ENCODE peak calls at places on chromosomes 7 and 10, in eight cellular contexts. One of them, this sample, is unnamed.

GRCh38 chr10:7953447-7953846 is 101.0 kb upstream of the GATA3 start:
- DNase-seq in mesendoderm: no peak
- DNase-seq in mammary epithelial cell: no peak
- DNase-seq in neuronal stem cell: no peak
- DNase-seq in HepG2: peak; percentile 10
- DNase-seq in fibroblast of lung: no peak
- DNase-seq in mesenchymal stem cell: no peak
- DNase-seq in K562: no peak
- DNase-seq in this sample: no peak

GRCh38 chr7:149733131-149733531 is 40.3 kb downstream of the ZNF467 start:
- DNase-seq in mesendoderm: no peak
- DNase-seq in mammary epithelial cell: no peak
- DNase-seq in neuronal stem cell: no peak
- DNase-seq in HepG2: no peak
- DNase-seq in fibroblast of lung: no peak
- DNase-seq in mesenchymal stem cell: no peak
- DNase-seq in K562: no peak
- DNase-seq in this sample: no peak

GRCh38 chr10:126256864-126257263 is 131.4 kb downstream of the ADAM12 start:
- DNase-seq in mesendoderm: no peak
- DNase-seq in mammary epithelial cell: no peak
- DNase-seq in neuronal stem cell: no peak
- DNase-seq in HepG2: no peak
- DNase-seq in fibroblast of lung: no peak
- DNase-seq in mesenchymal stem cell: no peak
- DNase-seq in K562: no peak
- DNase-seq in this sample: no peak

GRCh38 chr7:52811537-52811936 is 223.9 kb upstream of the POM121L12 start:
- DNase-seq in mesendoderm: no peak
- DNase-seq in mammary epithelial cell: no peak
- DNase-seq in neuronal stem cell: no peak
- DNase-seq in HepG2: no peak
- DNase-seq in fibroblast of lung: no peak
- DNase-seq in mesenchymal stem cell: no peak
- DNase-seq in K562: no peak
- DNase-seq in this sample: no peak

GRCh38 chr7:131109757-131110293 is 217.9 kb upstream of the MKLN1 start:
- DNase-seq in mesendoderm: peak; percentile 89
- DNase-seq in mammary epithelial cell: peak; percentile 76
- DNase-seq in neuronal stem cell: peak; percentile 68
- DNase-seq in HepG2: peak; percentile 59
- DNase-seq in fibroblast of lung: peak; percentile 80
- DNase-seq in mesenchymal stem cell: peak; percentile 91
- DNase-seq in K562: peak; percentile 93
- DNase-seq in this sample: peak; percentile 77

GRCh38 chr10:88991161-88991899 is 732 bp downstream of the FAS start:
- DNase-seq in mesendoderm: peak; percentile 39
- DNase-seq in mammary epithelial cell: peak; percentile 83
- DNase-seq in neuronal stem cell: peak; percentile 53
- DNase-seq in HepG2: peak; percentile 54
- DNase-seq in fibroblast of lung: peak; percentile 76
- DNase-seq in mesenchymal stem cell: peak; percentile 83
- DNase-seq in K562: peak; percentile 34
- DNase-seq in this sample: peak; percentile 61

GRCh38 chr7:124459101-124460052 is 306.2 kb downstream of the GPR37 start:
- DNase-seq in mesendoderm: no peak
- DNase-seq in mammary epithelial cell: no peak
- DNase-seq in neuronal stem cell: no peak
- DNase-seq in HepG2: peak; percentile 21
- DNase-seq in fibroblast of lung: peak; percentile 45
- DNase-seq in mesenchymal stem cell: peak; percentile 90
- DNase-seq in K562: no peak
- DNase-seq in this sample: no peak

GRCh38 chr7:152571031-152571430 is 104.9 kb downstream of the XRCC2 start:
- DNase-seq in mesendoderm: no peak
- DNase-seq in mammary epithelial cell: no peak
- DNase-seq in neuronal stem cell: no peak
- DNase-seq in HepG2: no peak
- DNase-seq in fibroblast of lung: no peak
- DNase-seq in mesenchymal stem cell: no peak
- DNase-seq in K562: no peak
- DNase-seq in this sample: no peak

GRCh38 chr7:102097601-102098161 is 189.0 kb upstream of the SH2B2 start:
- DNase-seq in mesendoderm: no peak
- DNase-seq in mammary epithelial cell: no peak
- DNase-seq in neuronal stem cell: peak; percentile 86
- DNase-seq in HepG2: no peak
- DNase-seq in fibroblast of lung: no peak
- DNase-seq in mesenchymal stem cell: no peak
- DNase-seq in K562: no peak
- DNase-seq in this sample: peak; percentile 40

GRCh38 chr7:151381333-151382078 is 28.3 kb downstream of the WDR86 start:
- DNase-seq in mesendoderm: peak; percentile 53
- DNase-seq in mammary epithelial cell: no peak
- DNase-seq in neuronal stem cell: no peak
- DNase-seq in HepG2: no peak
- DNase-seq in fibroblast of lung: no peak
- DNase-seq in mesenchymal stem cell: no peak
- DNase-seq in K562: no peak
- DNase-seq in this sample: no peak

GRCh38 chr10:73780966-73781365 is 882 bp upstream of the CHCHD1 start:
- DNase-seq in mesendoderm: no peak
- DNase-seq in mammary epithelial cell: no peak
- DNase-seq in neuronal stem cell: no peak
- DNase-seq in HepG2: no peak
- DNase-seq in fibroblast of lung: no peak
- DNase-seq in mesenchymal stem cell: peak; percentile 13
- DNase-seq in K562: peak; percentile 13
- DNase-seq in this sample: peak; percentile 50

GRCh38 chr10:50497758-50498157 is 126.0 kb downstream of the SGMS1 start:
- DNase-seq in mesendoderm: no peak
- DNase-seq in mammary epithelial cell: peak; percentile 84
- DNase-seq in neuronal stem cell: no peak
- DNase-seq in HepG2: peak; percentile 21
- DNase-seq in fibroblast of lung: peak; percentile 86
- DNase-seq in mesenchymal stem cell: peak; percentile 25
- DNase-seq in K562: peak; percentile 23
- DNase-seq in this sample: peak; percentile 72

GRCh38 chr7:151088019-151088855 is 2.0 kb downstream of the AGAP3 start:
- DNase-seq in mesendoderm: no peak
- DNase-seq in mammary epithelial cell: peak; percentile 23
- DNase-seq in neuronal stem cell: no peak
- DNase-seq in HepG2: no peak
- DNase-seq in fibroblast of lung: peak; percentile 42
- DNase-seq in mesenchymal stem cell: peak; percentile 49
- DNase-seq in K562: no peak
- DNase-seq in this sample: peak; percentile 20

GRCh38 chr7:44631458-44632115 is 25.2 kb downstream of the OGDH start:
- DNase-seq in mesendoderm: no peak
- DNase-seq in mammary epithelial cell: no peak
- DNase-seq in neuronal stem cell: no peak
- DNase-seq in HepG2: no peak
- DNase-seq in fibroblast of lung: peak; percentile 31
- DNase-seq in mesenchymal stem cell: peak; percentile 75
- DNase-seq in K562: no peak
- DNase-seq in this sample: no peak

GRCh38 chr7:36565792-36566356 is 158.4 kb downstream of the AOAH start:
- DNase-seq in mesendoderm: no peak
- DNase-seq in mammary epithelial cell: no peak
- DNase-seq in neuronal stem cell: no peak
- DNase-seq in HepG2: no peak
- DNase-seq in fibroblast of lung: no peak
- DNase-seq in mesenchymal stem cell: no peak
- DNase-seq in K562: no peak
- DNase-seq in this sample: no peak

GRCh38 chr10:127293640-127294039 is 97.2 kb upstream of the INSYN2A start:
- DNase-seq in mesendoderm: no peak
- DNase-seq in mammary epithelial cell: peak; percentile 16
- DNase-seq in neuronal stem cell: no peak
- DNase-seq in HepG2: no peak
- DNase-seq in fibroblast of lung: no peak
- DNase-seq in mesenchymal stem cell: no peak
- DNase-seq in K562: no peak
- DNase-seq in this sample: no peak

GRCh38 chr10:123665371-123666286 is 526 bp upstream of the GPR26 start:
- DNase-seq in mesendoderm: no peak
- DNase-seq in mammary epithelial cell: no peak
- DNase-seq in neuronal stem cell: no peak
- DNase-seq in HepG2: no peak
- DNase-seq in fibroblast of lung: no peak
- DNase-seq in mesenchymal stem cell: no peak
- DNase-seq in K562: no peak
- DNase-seq in this sample: no peak

GRCh38 chr10:48604039-48604407 is 850 bp downstream of the ARHGAP22 start:
- DNase-seq in mesendoderm: no peak
- DNase-seq in mammary epithelial cell: no peak
- DNase-seq in neuronal stem cell: no peak
- DNase-seq in HepG2: no peak
- DNase-seq in fibroblast of lung: no peak
- DNase-seq in mesenchymal stem cell: peak; percentile 32
- DNase-seq in K562: no peak
- DNase-seq in this sample: no peak

GRCh38 chr7:140230517-140230861 is 53.7 kb upstream of the KDM7A start:
- DNase-seq in mesendoderm: no peak
- DNase-seq in mammary epithelial cell: no peak
- DNase-seq in neuronal stem cell: peak; percentile 4
- DNase-seq in HepG2: peak; percentile 35
- DNase-seq in fibroblast of lung: no peak
- DNase-seq in mesenchymal stem cell: no peak
- DNase-seq in K562: no peak
- DNase-seq in this sample: no peak
- H3K9ac ChIP-seq in mesendoderm: peak overlapping the region; percentile 0
- H3K9ac ChIP-seq in mammary epithelial cell: no peak overlapping the region
- H3K9ac ChIP-seq in neuronal stem cell: peak overlapping the region; percentile 79
- H3K9ac ChIP-seq in HepG2: peak overlapping the region; percentile 89
- H3K9ac ChIP-seq in fibroblast of lung: no peak overlapping the region
- H3K9ac ChIP-seq in mesenchymal stem cell: peak overlapping the region; percentile 81
- H3K9ac ChIP-seq in K562: peak overlapping the region; percentile 74
- H3K9ac ChIP-seq in this sample: no peak overlapping the region

GRCh38 chr7:4702961-4703512 is 20.9 kb downstream of the FOXK1 start:
- DNase-seq in mesendoderm: peak; percentile 69
- DNase-seq in mammary epithelial cell: no peak
- DNase-seq in neuronal stem cell: no peak
- DNase-seq in HepG2: no peak
- DNase-seq in fibroblast of lung: no peak
- DNase-seq in mesenchymal stem cell: peak; percentile 66
- DNase-seq in K562: no peak
- DNase-seq in this sample: no peak
- H3K4me1 ChIP-seq in mesendoderm: peaks cover 14% of the 10 kb centered on the region
- H3K4me1 ChIP-seq in mammary epithelial cell: no peaks in the 10 kb centered on the region
- H3K4me1 ChIP-seq in neuronal stem cell: peaks cover 20% of the 10 kb centered on the region
- H3K4me1 ChIP-seq in HepG2: peaks cover 32% of the 10 kb centered on the region
- H3K4me1 ChIP-seq in fibroblast of lung: no peaks in the 10 kb centered on the region
- H3K4me1 ChIP-seq in mesenchymal stem cell: peaks cover 38% of the 10 kb centered on the region
- H3K4me1 ChIP-seq in K562: peaks cover 5% of the 10 kb centered on the region
- H3K4me1 ChIP-seq in this sample: no peaks in the 10 kb centered on the region

GRCh38 chr7:1513657-1514095 is 9.5 kb upstream of the INTS1 start:
- DNase-seq in mesendoderm: no peak
- DNase-seq in mammary epithelial cell: no peak
- DNase-seq in neuronal stem cell: no peak
- DNase-seq in HepG2: no peak
- DNase-seq in fibroblast of lung: peak; percentile 28
- DNase-seq in mesenchymal stem cell: no peak
- DNase-seq in K562: no peak
- DNase-seq in this sample: no peak

GRCh38 chr7:1510780-1511154 is 6.6 kb upstream of the INTS1 start:
- DNase-seq in mesendoderm: no peak
- DNase-seq in mammary epithelial cell: no peak
- DNase-seq in neuronal stem cell: no peak
- DNase-seq in HepG2: no peak
- DNase-seq in fibroblast of lung: no peak
- DNase-seq in mesenchymal stem cell: no peak
- DNase-seq in K562: no peak
- DNase-seq in this sample: no peak

GRCh38 chr7:1514407-1514806 is 10.2 kb upstream of the INTS1 start:
- DNase-seq in mesendoderm: no peak
- DNase-seq in mammary epithelial cell: no peak
- DNase-seq in neuronal stem cell: no peak
- DNase-seq in HepG2: no peak
- DNase-seq in fibroblast of lung: no peak
- DNase-seq in mesenchymal stem cell: no peak
- DNase-seq in K562: no peak
- DNase-seq in this sample: no peak

GRCh38 chr7:1512781-1513656 is 8.8 kb upstream of the INTS1 start:
- DNase-seq in mesendoderm: no peak
- DNase-seq in mammary epithelial cell: peak; percentile 90
- DNase-seq in neuronal stem cell: no peak
- DNase-seq in HepG2: no peak
- DNase-seq in fibroblast of lung: peak; percentile 85
- DNase-seq in mesenchymal stem cell: peak; percentile 79
- DNase-seq in K562: peak; percentile 57
- DNase-seq in this sample: peak; percentile 92

DNA sequence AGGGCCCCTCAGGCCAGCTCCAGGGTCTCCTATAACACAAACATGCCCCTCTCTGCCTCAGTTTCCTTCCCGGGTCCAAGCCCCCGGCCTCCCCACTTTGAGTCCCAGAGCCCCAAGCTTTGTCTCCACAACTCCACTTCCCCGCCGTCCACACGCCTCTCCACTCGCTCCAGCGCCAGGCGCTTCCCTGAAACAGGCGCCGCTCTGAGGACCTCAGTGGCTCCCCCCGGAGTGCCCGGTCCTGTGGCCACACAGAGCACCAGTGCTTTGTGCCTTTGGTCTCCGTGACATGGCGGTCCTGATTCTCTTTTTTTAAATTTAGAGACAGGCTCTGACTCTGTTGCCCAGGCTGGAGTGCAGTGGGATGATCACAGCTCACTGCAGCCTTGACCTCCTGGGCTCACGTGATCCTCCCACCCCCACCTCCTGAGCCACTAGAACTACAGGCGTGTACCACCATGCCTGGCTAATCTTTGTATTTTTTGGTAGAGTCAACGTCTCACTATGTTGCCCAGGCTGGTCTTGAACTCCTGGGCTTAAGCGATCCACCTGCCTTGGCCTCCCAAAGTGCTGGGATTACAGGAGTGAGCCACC is 7.7 kb upstream of the INTS1 start:
- DNase-seq in mesendoderm: no peak
- DNase-seq in mammary epithelial cell: no peak
- DNase-seq in neuronal stem cell: no peak
- DNase-seq in HepG2: no peak
- DNase-seq in fibroblast of lung: no peak
- DNase-seq in mesenchymal stem cell: no peak
- DNase-seq in K562: no peak
- DNase-seq in this sample: no peak
- H3K9ac ChIP-seq in mesendoderm: no peak overlapping the region
- H3K9ac ChIP-seq in mammary epithelial cell: no peak overlapping the region
- H3K9ac ChIP-seq in neuronal stem cell: no peak overlapping the region
- H3K9ac ChIP-seq in HepG2: no peak overlapping the region
- H3K9ac ChIP-seq in fibroblast of lung: no peak overlapping the region
- H3K9ac ChIP-seq in mesenchymal stem cell: no peak overlapping the region
- H3K9ac ChIP-seq in K562: peak overlapping the region; percentile 58
- H3K9ac ChIP-seq in this sample: no peak overlapping the region

GRCh38 chr7:105675873-105676484 is 94.7 kb upstream of the EFCAB10 start:
- DNase-seq in mesendoderm: no peak
- DNase-seq in mammary epithelial cell: no peak
- DNase-seq in neuronal stem cell: no peak
- DNase-seq in HepG2: no peak
- DNase-seq in fibroblast of lung: no peak
- DNase-seq in mesenchymal stem cell: no peak
- DNase-seq in K562: no peak
- DNase-seq in this sample: no peak
- H3K4me1 ChIP-seq in mesendoderm: peaks cover 12% of the 10 kb centered on the region
- H3K4me1 ChIP-seq in mammary epithelial cell: peaks cover 3% of the 10 kb centered on the region
- H3K4me1 ChIP-seq in neuronal stem cell: peaks cover 3% of the 10 kb centered on the region
- H3K4me1 ChIP-seq in HepG2: peaks cover 11% of the 10 kb centered on the region
- H3K4me1 ChIP-seq in fibroblast of lung: peaks cover 6% of the 10 kb centered on the region
- H3K4me1 ChIP-seq in mesenchymal stem cell: peaks cover 2% of the 10 kb centered on the region
- H3K4me1 ChIP-seq in K562: peaks cover 21% of the 10 kb centered on the region
- H3K4me1 ChIP-seq in this sample: peaks cover 19% of the 10 kb centered on the region

This sample was measured in PC-3.